ENCODE peak calls at places on chromosomes 13 and 19, in ten cellular contexts. V, U, B, J, G, F, S, H, O and A are unnamed samples.

GRCh38 chr13:71039440-71039839 is 827.6 kb downstream of the DACH1 start:
- DNase-seq in J (no peak), H (no peak), G (no peak), O (no peak), S (no peak), U (no peak), F (no peak), V (no peak), B (no peak), A (no peak)

GRCh38 chr19:41904118-41904870 is 21.3 kb downstream of the ARHGEF1 start:
- DNase-seq in S (no peak), F (no peak), U (no peak), B (no peak), G (no peak), H (no peak), V (peak), O (no peak), J (no peak), A (no peak)

GRCh38 chr19:45821103-45821521 is 6.0 kb upstream of the RSPH6A start:
- DNase-seq in J (no peak), B (no peak), S (no peak), V (no peak), O (no peak), G (no peak), U (no peak), H (no peak), F (no peak), A (no peak)

GRCh38 chr13:113648218-113648615 is 9.8 kb downstream of the ATP4B start:
- DNase-seq in F (no peak), G (no peak), O (peak), J (no peak), S (peak), V (no peak), U (no peak), H (no peak), B (no peak), A (no peak)

GRCh38 chr19:23403581-23404324 is 8.5 kb upstream of the ZNF91 start:
- DNase-seq in O (no peak), V (no peak), S (no peak), B (no peak), J (no peak), H (no peak), G (no peak), F (no peak), U (no peak), A (no peak)

GRCh38 chr19:3981373-3981735 is 3.9 kb downstream of the EEF2 start:
- DNase-seq in O (no peak), V (no peak), H (no peak), J (no peak), U (no peak), F (no peak), G (no peak), S (no peak), B (no peak), A (no peak)

GRCh38 chr19:39830406-39830805 is 3.6 kb downstream of the DYRK1B start:
- DNase-seq in U (no peak), J (no peak), H (no peak), O (no peak), F (no peak), S (no peak), B (no peak), G (no peak), V (no peak), A (no peak)

GRCh38 chr19:52200044-52200443 is 10.2 kb downstream of the PPP2R1A start:
- DNase-seq in O (peak), F (peak), S (peak), V (no peak), H (no peak), B (no peak), G (no peak), U (no peak), J (no peak), A (no peak)

GRCh38 chr19:9018163-9018875 is 8.1 kb upstream of the MUC16 start:
- DNase-seq in B (no peak), H (no peak), V (peak), S (no peak), O (peak), J (no peak), F (no peak), U (no peak), G (no peak), A (no peak)

GRCh38 chr19:7869453-7869909 is 4.7 kb downstream of the PRR36 start:
- DNase-seq in S (no peak), U (peak), V (peak), F (peak), G (peak), J (peak), H (no peak), O (peak), B (peak), A (no peak)

GRCh38 chr13:89982406-89983085 is 1364.9 kb upstream of the MIR17HG start:
- DNase-seq in V (peak), U (no peak), B (no peak), J (no peak), G (no peak), S (no peak), F (no peak), O (no peak), H (no peak), A (no peak)

GRCh38 chr13:20525144-20525600 is 485 bp downstream of the CRYL1 start:
- DNase-seq in G (peak), O (peak), B (no peak), S (no peak), U (no peak), F (peak), J (peak), V (no peak), H (no peak), A (no peak)

GRCh38 chr19:14072535-14073231 is at the start of gene MISP3:
- DNase-seq in U (no peak), S (no peak), F (peak), J (peak), O (peak), B (no peak), V (peak), H (no peak), G (no peak), A (no peak)

GRCh38 chr19:43784251-43784980 is 3.6 kb upstream of the KCNN4 start:
- DNase-seq in J (peak), U (peak), O (no peak), B (no peak), G (no peak), F (peak), S (no peak), V (peak), H (no peak), A (no peak)

GRCh38 chr19:19637186-19637522 is 6.3 kb downstream of the GMIP start:
- DNase-seq in B (no peak), V (no peak), G (no peak), F (no peak), H (no peak), J (no peak), S (no peak), O (no peak), U (no peak), A (no peak)

GRCh38 chr19:53904909-53905308 is 4.2 kb upstream of the CACNG7 start:
- DNase-seq in G (no peak), O (no peak), F (no peak), S (no peak), J (no peak), B (no peak), U (no peak), V (no peak), H (no peak), A (no peak)